ENCODE peak calls at places on chromosomes 1 and 21, in five cellular contexts. Q is AG10803, T is AG08396, A is GM03348, C is HL-60. Z is an unnamed sample.

GRCh38 chr1:32984090-32984828 is 19.6 kb upstream of the RNF19B start:
- DNase-seq in Q (peak), T (peak), A (peak), C (no peak), Z (peak)

GRCh38 chr1:72003092-72003491 is 279.2 kb downstream of the NEGR1 start:
- DNase-seq in Q (no peak), T (no peak), A (no peak), C (no peak), Z (no peak)

GRCh38 chr1:65042467-65042866 is 76.1 kb upstream of the JAK1 start:
- DNase-seq in Q (no peak), T (no peak), A (no peak), C (no peak), Z (no peak)

GRCh38 chr1:233113713-233114028 is 163.3 kb downstream of the NTPCR start:
- DNase-seq in Q (no peak), T (no peak), A (no peak), C (peak), Z (peak)

GRCh38 chr1:111597433-111597832 is 22.2 kb upstream of the RAP1A start:
- DNase-seq in Q (peak), T (peak), A (peak), C (no peak), Z (no peak)

GRCh38 chr1:21857840-21858670 is 46.0 kb downstream of the LDLRAD2 start:
- DNase-seq in Q (no peak), T (no peak), A (no peak), C (no peak), Z (no peak)

GRCh38 chr1:41322835-41323234 is 38.4 kb upstream of the FOXO6 start:
- DNase-seq in Q (peak), T (peak), A (no peak), C (peak), Z (peak)

GRCh38 chr1:221689138-221689537 is 52.8 kb downstream of the DUSP10 start:
- DNase-seq in Q (no peak), T (no peak), A (no peak), C (no peak), Z (no peak)

GRCh38 chr1:41795205-41795762 is 123.4 kb downstream of the HIVEP3 start:
- DNase-seq in Q (peak), T (no peak), A (peak), C (no peak), Z (no peak)

GRCh38 chr1:110515896-110516295 is 3.1 kb downstream of the KCNA10 start:
- DNase-seq in Q (no peak), T (no peak), A (no peak), C (no peak), Z (no peak)

GRCh38 chr21:42112857-42113256 is 41.7 kb downstream of the UMODL1 start:
- DNase-seq in Q (peak), T (no peak), A (no peak), C (no peak), Z (no peak)

GRCh38 chr1:243213045-243213787 is 41.9 kb downstream of the CEP170 start:
- DNase-seq in Q (peak), T (peak), A (peak), C (no peak), Z (no peak)

GRCh38 chr1:81802601-81803422 is 2.1 kb downstream of the ADGRL2 start:
- DNase-seq in Q (peak), T (peak), A (peak), C (no peak), Z (peak)

GRCh38 chr1:221637641-221638041 is 104.2 kb downstream of the DUSP10 start:
- DNase-seq in Q (peak), T (peak), A (peak), C (no peak), Z (no peak)

GRCh38 chr1:209585672-209586071 is 2.2 kb downstream of the CAMK1G start:
- DNase-seq in Q (peak), T (peak), A (peak), C (no peak), Z (peak)

GRCh38 chr21:46098303-46099141 is 610 bp downstream of the COL6A2 start:
- DNase-seq in Q (no peak), T (peak), A (peak), C (no peak), Z (peak)

GRCh38 chr1:95384570-95384969 is 150.6 kb downstream of the RWDD3 start:
- DNase-seq in Q (no peak), T (peak), A (no peak), C (no peak), Z (peak)

GRCh38 chr1:68232354-68233148 is at the start of gene WLS:
- DNase-seq in Q (peak), T (peak), A (peak), C (peak), Z (peak)

GRCh38 chr1:16614361-16615252 is 1.2 kb upstream of the NBPF1 start:
- DNase-seq in Q (no peak), T (no peak), A (no peak), C (no peak), Z (peak)

GRCh38 chr1:85584264-85584781 is 3.8 kb downstream of the CCN1 start:
- DNase-seq in Q (peak), T (peak), A (peak), C (no peak), Z (peak)

GRCh38 chr21:41627428-41627827 is 119.5 kb upstream of the TMPRSS2 start:
- DNase-seq in Q (peak), T (no peak), A (no peak), C (no peak), Z (no peak)

GRCh38 chr1:47189844-47190562 is at the start of gene PDZK1IP1:
- DNase-seq in Q (peak), T (peak), A (peak), C (no peak), Z (peak)

GRCh38 chr1:224340711-224341384 is 10.9 kb upstream of the NVL start:
- DNase-seq in Q (peak), T (peak), A (no peak), C (peak), Z (peak)

GRCh38 chr1:36673207-36673606 is 190.5 kb upstream of the CSF3R start:
- DNase-seq in Q (no peak), T (no peak), A (no peak), C (no peak), Z (peak)

GRCh38 chr21:36846624-36847023 is 119.8 kb downstream of the HLCS start:
- DNase-seq in Q (peak), T (no peak), A (no peak), C (no peak), Z (peak)

GRCh38 chr1:22184892-22185612 is 42.2 kb upstream of the WNT4 start:
- DNase-seq in Q (peak), T (no peak), A (no peak), C (peak), Z (peak)

GRCh38 chr1:25700124-25700523 is 83.5 kb downstream of the MAN1C1 start:
- DNase-seq in Q (peak), T (peak), A (peak), C (no peak), Z (no peak)

GRCh38 chr1:229058716-229059115 is 212.2 kb upstream of the RAB4A start:
- DNase-seq in Q (no peak), T (no peak), A (no peak), C (peak), Z (no peak)

GRCh38 chr1:61741682-61742619 is at the start of gene PATJ:
- DNase-seq in Q (peak), T (peak), A (peak), C (peak), Z (peak)

GRCh38 chr1:7267493-7267892 is 482.2 kb downstream of the CAMTA1 start:
- DNase-seq in Q (no peak), T (peak), A (no peak), C (no peak), Z (peak)

GRCh38 chr1:54309631-54310366 is 96.4 kb downstream of the SSBP3 start:
- DNase-seq in Q (no peak), T (no peak), A (no peak), C (no peak), Z (peak)

GRCh38 chr1:153991806-153992205 is 1.2 kb downstream of the RPS27 start:
- DNase-seq in Q (no peak), T (no peak), A (no peak), C (no peak), Z (no peak)

GRCh38 chr1:218517507-218517906 is 172.4 kb downstream of the TGFB2 start:
- DNase-seq in Q (no peak), T (no peak), A (no peak), C (no peak), Z (no peak)

GRCh38 chr1:56424744-56425493 is 154.4 kb downstream of the PLPP3 start:
- DNase-seq in Q (peak), T (no peak), A (no peak), C (peak), Z (no peak)